ENCODE peak calls at places on chromosomes 11 and 22, in nine cellular contexts. S is T47D; P is CD4-positive, alpha-beta T cell; H is AG08396; U is stimulated activated CD8-positive, alpha-beta memory T cell treated with anti-CD3 and anti-CD28 coated beads, Interleukin-15, amount 100 ng/mL, for 4 hours; Q is upper lobe of right lung; T is activated CD8-positive, alpha-beta memory T cell treated with anti-CD3 and anti-CD28 coated beads, Interleukin-2, amount 50 U/mL, for 48 hours; K is activated CD4-positive, alpha-beta memory T cell treated with anti-CD3 and anti-CD28 coated beads, Interleukin-2, amount 10 ng/mL, durations not matched to agents 7 days and 5 days; Z is activated CD4-positive, CD25-positive, alpha-beta regulatory T cell. L is an unnamed sample.

GRCh38 chr11:11780843-11781242 is 60.9 kb upstream of the USP47 start:
- DNase-seq in S (peak; percentile 11), P (no peak), H (no peak), U (no peak), Q (no peak), T (no peak), K (no peak), Z (no peak), L (no peak)

GRCh38 chr11:105000167-105000566 is 22.8 kb downstream of the CASP5 start:
- DNase-seq in S (peak; percentile 62), P (no peak), H (no peak), U (no peak), Q (no peak), T (no peak), K (no peak), Z (no peak), L (no peak)

GRCh38 chr11:20489948-20490347 is 102.4 kb downstream of the PRMT3 start:
- DNase-seq in S (no peak), P (no peak), H (no peak), U (no peak), Q (no peak), T (no peak), K (no peak), Z (no peak), L (no peak)

GRCh38 chr22:50306753-50307749 is at the start of gene PLXNB2:
- DNase-seq in S (peak; percentile 91), P (no peak), H (peak; percentile 89), U (no peak), Q (peak; percentile 92), T (peak; percentile 70), K (peak; percentile 51), Z (no peak), L (peak; percentile 78)

GRCh38 chr11:119377112-119377901 is 4.2 kb downstream of the USP2 start:
- DNase-seq in S (peak; percentile 40), P (no peak), H (peak; percentile 1), U (no peak), Q (peak; percentile 51), T (peak; percentile 49), K (peak; percentile 14), Z (no peak), L (peak; percentile 46)

GRCh38 chr11:121722431-121723256 is 269.9 kb upstream of the SORL1-AS1 start:
- DNase-seq in S (peak; percentile 37), P (no peak), H (peak; percentile 73), U (no peak), Q (peak; percentile 70), T (peak; percentile 50), K (no peak), Z (no peak), L (peak; percentile 67)

GRCh38 chr11:36532908-36533601 is 23.0 kb upstream of the TRAF6 start:
- DNase-seq in S (no peak), P (no peak), H (no peak), U (no peak), Q (no peak), T (no peak), K (no peak), Z (no peak), L (no peak)

GRCh38 chr11:77799338-77799737 is 21.2 kb downstream of the RSF1 start:
- DNase-seq in S (no peak), P (no peak), H (no peak), U (no peak), Q (no peak), T (no peak), K (no peak), Z (no peak), L (no peak)

GRCh38 chr11:121067026-121067425 is 34.0 kb upstream of the TECTA start:
- DNase-seq in S (no peak), P (no peak), H (no peak), U (no peak), Q (no peak), T (no peak), K (no peak), Z (no peak), L (no peak)

GRCh38 chr11:68149417-68149816 is 28.2 kb upstream of the CHKA start:
- DNase-seq in S (no peak), P (no peak), H (no peak), U (no peak), Q (no peak), T (no peak), K (no peak), Z (no peak), L (no peak)

GRCh38 chr22:39946571-39947407 is 13.4 kb upstream of the TMA7B start:
- DNase-seq in S (no peak), P (no peak), H (no peak), U (no peak), Q (no peak), T (peak; percentile 50), K (no peak), Z (no peak), L (no peak)

GRCh38 chr11:71465054-71465453 is 12.1 kb downstream of the NADSYN1 start:
- DNase-seq in S (no peak), P (no peak), H (no peak), U (no peak), Q (no peak), T (no peak), K (no peak), Z (no peak), L (no peak)

GRCh38 chr22:27099896-27100295 is 442.5 kb downstream of the MIAT start:
- DNase-seq in S (no peak), P (no peak), H (no peak), U (no peak), Q (no peak), T (no peak), K (no peak), Z (no peak), L (no peak)

GRCh38 chr22:39546889-39547586 is 14.5 kb upstream of the RPS19BP1 start:
- DNase-seq in S (no peak), P (no peak), H (peak; percentile 76), U (no peak), Q (no peak), T (no peak), K (no peak), Z (no peak), L (no peak)

GRCh38 chr11:34351687-34352469 is 5.9 kb downstream of the ABTB2 start:
- DNase-seq in S (no peak), P (no peak), H (no peak), U (no peak), Q (no peak), T (no peak), K (no peak), Z (no peak), L (no peak)

GRCh38 chr11:25065711-25066110 is 568.9 kb downstream of the LUZP2 start:
- DNase-seq in S (no peak), P (no peak), H (peak; percentile 5), U (no peak), Q (no peak), T (no peak), K (no peak), Z (no peak), L (no peak)

GRCh38 chr11:108269583-108269982 is 46.7 kb downstream of the ATM start:
- DNase-seq in S (no peak), P (no peak), H (no peak), U (no peak), Q (no peak), T (no peak), K (no peak), Z (no peak), L (no peak)

GRCh38 chr11:65781152-65781961 is 581 bp upstream of the AP5B1 start:
- DNase-seq in S (peak; percentile 55), P (no peak), H (peak; percentile 65), U (no peak), Q (peak; percentile 80), T (no peak), K (no peak), Z (no peak), L (no peak)

GRCh38 chr22:45478108-45478771 is 24.4 kb upstream of the FBLN1 start:
- DNase-seq in S (peak; percentile 46), P (no peak), H (peak; percentile 67), U (no peak), Q (peak; percentile 6), T (no peak), K (no peak), Z (no peak), L (no peak)

GRCh38 chr22:30490399-30490798 is 15.1 kb downstream of the SEC14L4 start:
- DNase-seq in S (no peak), P (no peak), H (no peak), U (no peak), Q (no peak), T (no peak), K (no peak), Z (no peak), L (no peak)

GRCh38 chr22:39458443-39459083 is 1.8 kb downstream of the MGAT3 start:
- DNase-seq in S (no peak), P (no peak), H (no peak), U (no peak), Q (no peak), T (no peak), K (no peak), Z (no peak), L (no peak)

GRCh38 chr11:1377231-1377780 is 12.4 kb upstream of the BRSK2 start:
- DNase-seq in S (no peak), P (no peak), H (no peak), U (no peak), Q (no peak), T (no peak), K (no peak), Z (no peak), L (no peak)

GRCh38 chr11:17554487-17554886 is 7.4 kb downstream of the OTOG start:
- DNase-seq in S (no peak), P (no peak), H (no peak), U (no peak), Q (no peak), T (no peak), K (no peak), Z (no peak), L (no peak)

GRCh38 chr22:19986410-19987341 is 29.9 kb downstream of the ARVCF start:
- DNase-seq in S (peak; percentile 75), P (peak; percentile 53), H (peak; percentile 98), U (peak; percentile 25), Q (peak; percentile 91), T (peak; percentile 88), K (peak; percentile 71), Z (peak; percentile 20), L (peak; percentile 66)

GRCh38 chr11:12086271-12087074 is 23.9 kb upstream of the MICAL2 start:
- DNase-seq in S (no peak), P (no peak), H (peak; percentile 67), U (no peak), Q (peak; percentile 70), T (no peak), K (no peak), Z (no peak), L (no peak)

GRCh38 chr11:113553235-113553634 is 78.0 kb upstream of the DRD2 start:
- DNase-seq in S (no peak), P (no peak), H (peak; percentile 74), U (no peak), Q (no peak), T (no peak), K (no peak), Z (no peak), L (peak; percentile 73)

GRCh38 chr11:58392741-58393140 is 13.9 kb downstream of the OR5B3 start:
- DNase-seq in S (no peak), P (no peak), H (no peak), U (no peak), Q (no peak), T (no peak), K (no peak), Z (no peak), L (no peak)

GRCh38 chr11:69494851-69495250 is 13.4 kb downstream of the LINC01488 start:
- DNase-seq in S (no peak), P (no peak), H (no peak), U (no peak), Q (no peak), T (no peak), K (no peak), Z (no peak), L (no peak)

GRCh38 chr22:19266547-19267086 is 24.9 kb downstream of the CLTCL1 start:
- DNase-seq in S (no peak), P (no peak), H (no peak), U (no peak), Q (no peak), T (no peak), K (no peak), Z (no peak), L (no peak)

GRCh38 chr11:60161766-60162165 is 21.1 kb downstream of the MS4A6A start:
- DNase-seq in S (no peak), P (no peak), H (no peak), U (no peak), Q (no peak), T (no peak), K (no peak), Z (no peak), L (no peak)

GRCh38 chr22:41481925-41482318 is 13.0 kb downstream of the ACO2 start:
- DNase-seq in S (no peak), P (no peak), H (no peak), U (no peak), Q (no peak), T (no peak), K (no peak), Z (no peak), L (no peak)